ENCODE peak calls at places on chromosomes 5 and 9, in eight cellular contexts. P, J, B, C, Q, Y, A and V are unnamed samples.

GRCh38 chr5:19626218-19626617 is 361.8 kb downstream of the CDH18 start:
- DNase-seq in Q (no peak), A (no peak), P (no peak), B (no peak), Y (no peak), C (no peak), J (no peak), V (no peak)

GRCh38 chr5:164504141-164504772 is 998.8 kb downstream of the MAT2B start:
- DNase-seq in C (peak; percentile 47), P (peak; percentile 17), Y (peak; percentile 83), Q (peak; percentile 7), J (peak; percentile 81), A (no peak), B (peak; percentile 15), V (peak; percentile 22)

GRCh38 chr5:144230806-144231205 is 60.1 kb downstream of the KCTD16 start:
- DNase-seq in Q (no peak), B (no peak), P (peak; percentile 55), C (no peak), Y (no peak), J (no peak), A (no peak), V (no peak)

GRCh38 chr5:110268985-110269384 is 457.5 kb downstream of the TMEM232 start:
- DNase-seq in J (no peak), A (no peak), P (no peak), Y (no peak), C (no peak), B (peak; percentile 4), Q (no peak), V (no peak)

GRCh38 chr9:92179286-92180002 is 64.2 kb upstream of the SPTLC1 start:
- DNase-seq in A (no peak), B (no peak), C (no peak), J (no peak), Q (no peak), Y (no peak), P (no peak), V (no peak)

GRCh38 chr5:176355400-176356178 is 6.0 kb downstream of the KIAA1191 start:
- DNase-seq in C (no peak), A (no peak), J (no peak), B (no peak), Q (no peak), P (no peak), Y (no peak), V (no peak)

GRCh38 chr5:155839251-155840037 is 487.5 kb upstream of the SGCD start:
- DNase-seq in C (no peak), Y (no peak), P (no peak), A (no peak), J (no peak), Q (no peak), B (no peak), V (no peak)

GRCh38 chr9:72597181-72597517 is 75.7 kb downstream of the TMC1 start:
- DNase-seq in C (no peak), A (no peak), B (no peak), J (no peak), P (no peak), Q (no peak), Y (no peak), V (no peak)

GRCh38 chr9:89138463-89139390 is 39.9 kb downstream of the SHC3 start:
- DNase-seq in C (no peak), Q (no peak), J (peak; percentile 76), P (no peak), A (no peak), Y (peak; percentile 79), B (no peak), V (no peak)

GRCh38 chr5:23977365-23977764 is 470.0 kb downstream of the PRDM9 start:
- DNase-seq in J (no peak), Y (no peak), P (no peak), C (no peak), Q (no peak), B (no peak), A (no peak), V (no peak)

GRCh38 chr5:23977996-23978395 is 470.6 kb downstream of the PRDM9 start:
- DNase-seq in Y (peak; percentile 1), Q (no peak), B (no peak), J (no peak), P (peak; percentile 9), A (no peak), C (no peak), V (no peak)
- TF ChIP-seq CTCF in Y (peak; percentile 23), Q (peak; percentile 12), B (peak; percentile 41), J (peak; percentile 15), P (no peak), A (no peak), C (no peak), V (no peak)

GRCh38 chr9:137182836-137183235 is 5.5 kb downstream of the ANAPC2 start:
- DNase-seq in B (no peak), C (no peak), P (no peak), Q (no peak), J (no peak), A (no peak), Y (no peak), V (no peak)
- TF ChIP-seq CTCF in B (no peak), C (no peak), P (no peak), Q (no peak), J (no peak), A (no peak), Y (no peak), V (no peak)

GRCh38 chr9:29285818-29286217 is 1712.5 kb upstream of the C9orf72 start:
- DNase-seq in A (no peak), B (no peak), C (no peak), J (peak; percentile 27), Q (no peak), Y (peak; percentile 28), P (no peak), V (no peak)
- TF ChIP-seq CTCF in A (no peak), B (no peak), C (no peak), J (peak; percentile 47), Q (no peak), Y (peak; percentile 21), P (no peak), V (no peak)

GRCh38 chr9:19101203-19101602 is 1.5 kb downstream of the HAUS6 start:
- DNase-seq in C (no peak), Y (no peak), J (no peak), B (no peak), A (no peak), P (no peak), Q (no peak), V (no peak)

GRCh38 chr9:19102181-19102630 is 498 bp downstream of the HAUS6 start:
- DNase-seq in C (no peak), A (no peak), Y (peak; percentile 36), P (no peak), J (no peak), B (no peak), Q (no peak), V (peak; percentile 26)

GRCh38 chr9:19104528-19105282 is 2.0 kb upstream of the HAUS6 start:
- DNase-seq in Q (no peak), C (no peak), J (no peak), B (no peak), P (no peak), A (no peak), Y (no peak), V (no peak)

GRCh38 chr9:19108038-19108437 is 5.3 kb upstream of the HAUS6 start:
- DNase-seq in P (no peak), Y (no peak), Q (no peak), C (no peak), A (no peak), B (no peak), J (no peak), V (no peak)

GRCh38 chr9:19102631-19103345 is at the start of gene HAUS6:
- DNase-seq in J (peak; percentile 99), P (peak; percentile 95), Y (peak; percentile 99), B (peak; percentile 98), Q (peak; percentile 82), C (peak; percentile 89), A (peak; percentile 95), V (peak; percentile 89)
- TF ChIP-seq CTCF in J (peak; percentile 63), P (peak; percentile 39), Y (peak; percentile 63), B (peak; percentile 49), Q (peak; percentile 67), C (peak; percentile 61), A (peak; percentile 68), V (no peak)

GRCh38 chr9:134983094-134983493 is 65.4 kb upstream of the FCN1 start:
- DNase-seq in J (no peak), Q (no peak), C (no peak), B (no peak), A (no peak), Y (peak; percentile 14), P (no peak), V (peak; percentile 81)
- TF ChIP-seq CTCF in J (peak; percentile 44), Q (no peak), C (peak; percentile 18), B (peak; percentile 77), A (peak; percentile 55), Y (peak; percentile 38), P (no peak), V (peak; percentile 71)